ENCODE peak calls at places on chromosomes 13 and 19, in six cellular contexts. W, T, G, M, P and D are unnamed samples.

GRCh38 chr13:30159446-30159839 is 147.9 kb downstream of the KATNAL1 start:
- DNase-seq in T (no peak), G (no peak), W (peak; percentile 59), P (no peak), M (no peak), D (no peak)

GRCh38 chr13:111011899-111012298 is 97.0 kb upstream of the ANKRD10 start:
- DNase-seq in P (no peak), T (no peak), W (no peak), G (no peak), M (no peak), D (no peak)

GRCh38 chr19:20422616-20423205 is 142.9 kb downstream of the ZNF737 start:
- DNase-seq in T (no peak), W (no peak), M (no peak), P (no peak), G (no peak), D (no peak)

GRCh38 chr13:74006666-74007065 is 127.5 kb downstream of the KLF12 start:
- DNase-seq in T (no peak), M (no peak), G (no peak), W (no peak), P (no peak), D (no peak)

GRCh38 chr19:38559428-38560401 is 58.0 kb downstream of the MAP4K1 start:
- DNase-seq in T (no peak), P (no peak), W (peak; percentile 77), M (no peak), G (peak; percentile 40), D (no peak)

GRCh38 chr19:12647490-12648071 is 19.0 kb downstream of the MAN2B1 start:
- DNase-seq in M (no peak), T (peak; percentile 95), P (no peak), W (peak; percentile 77), G (no peak), D (no peak)

GRCh38 chr19:36528921-36529518 is 949 bp upstream of the ZNF260 start:
- DNase-seq in W (peak; percentile 41), M (peak; percentile 0), T (peak; percentile 24), P (peak; percentile 49), G (peak; percentile 16), D (no peak)

GRCh38 chr19:41299755-41300089 is 10.2 kb upstream of the CCDC97 start:
- DNase-seq in T (no peak), M (no peak), P (no peak), G (no peak), W (no peak), D (no peak)

GRCh38 chr19:2193807-2194206 is 30.1 kb downstream of the DOT1L start:
- DNase-seq in M (no peak), W (no peak), P (no peak), G (no peak), T (no peak), D (no peak)

GRCh38 chr13:83568019-83568418 is 314.3 kb downstream of the SLITRK1 start:
- DNase-seq in T (no peak), M (no peak), G (no peak), P (no peak), W (no peak), D (no peak)

GRCh38 chr19:4987286-4987685 is 18.4 kb downstream of the KDM4B start:
- DNase-seq in W (no peak), M (no peak), P (no peak), G (no peak), T (no peak), D (no peak)

GRCh38 chr19:45049073-45049736 is 10.4 kb downstream of the CLASRP start:
- DNase-seq in M (no peak), W (no peak), G (no peak), T (no peak), P (no peak), D (peak; percentile 77)

GRCh38 chr13:112067871-112068305 is 939 bp downstream of the SOX1 start:
- DNase-seq in G (no peak), P (no peak), T (peak; percentile 56), W (peak; percentile 38), M (no peak), D (no peak)

GRCh38 chr19:19485161-19485997 is 30.0 kb downstream of the TSSK6 start:
- DNase-seq in T (no peak), W (no peak), M (no peak), G (peak; percentile 34), P (no peak), D (no peak)

GRCh38 chr19:48452255-48452654 is 3.1 kb upstream of the KCNJ14 start:
- DNase-seq in T (no peak), G (no peak), W (no peak), M (no peak), P (no peak), D (no peak)

GRCh38 chr13:38687246-38688229 is 661 bp downstream of the FREM2 start:
- DNase-seq in P (no peak), M (no peak), G (no peak), T (peak; percentile 60), W (no peak), D (no peak)

GRCh38 chr19:36331353-36332228 is 47.4 kb downstream of the ZFP14 start:
- DNase-seq in G (peak; percentile 94), M (peak; percentile 59), W (peak; percentile 83), T (peak; percentile 96), P (peak; percentile 38), D (peak; percentile 99)

GRCh38 chr19:28971011-28971410 is 241.9 kb downstream of the UQCRFS1 start:
- DNase-seq in G (no peak), M (no peak), W (no peak), P (no peak), T (no peak), D (no peak)

GRCh38 chr19:18644144-18645034 is 7.6 kb downstream of the KLHL26 start:
- DNase-seq in P (no peak), M (no peak), W (no peak), T (no peak), G (no peak), D (no peak)

GRCh38 chr19:639251-640155 is at the start of gene FGF22:
- DNase-seq in T (peak; percentile 93), P (peak; percentile 60), G (peak; percentile 97), M (peak; percentile 91), W (peak; percentile 99), D (peak; percentile 8)

GRCh38 chr19:36577271-36577996 is 4.3 kb upstream of the ZNF529 start:
- DNase-seq in G (no peak), P (no peak), W (no peak), T (no peak), M (no peak), D (no peak)

GRCh38 chr13:70613295-70613694 is 505.0 kb upstream of the KLHL1 start:
- DNase-seq in W (no peak), M (no peak), T (no peak), P (no peak), G (no peak), D (no peak)

GRCh38 chr19:13999085-13999484 is 7.0 kb downstream of the RFX1 start:
- DNase-seq in T (no peak), P (no peak), G (no peak), W (peak; percentile 2), M (no peak), D (no peak)

GRCh38 chr13:41019027-41019487 is at the start of gene ELF1:
- DNase-seq in M (peak; percentile 18), W (peak; percentile 66), T (no peak), G (peak; percentile 70), P (peak; percentile 50), D (peak; percentile 58)

GRCh38 chr13:109381546-109382180 is 404.7 kb downstream of the IRS2 start:
- DNase-seq in G (no peak), P (no peak), T (no peak), M (no peak), W (no peak), D (no peak)

GRCh38 chr13:25347156-25347555 is 24.6 kb upstream of the ATP8A2 start:
- DNase-seq in P (no peak), T (no peak), G (no peak), M (no peak), W (no peak), D (no peak)

GRCh38 chr13:99214232-99214631 is 13.6 kb downstream of the UBAC2 start:
- DNase-seq in P (no peak), M (peak; percentile 52), G (peak; percentile 57), W (peak; percentile 46), T (no peak), D (no peak)

GRCh38 chr19:39401549-39402416 is 4.9 kb upstream of the ZFP36 start:
- DNase-seq in P (no peak), M (peak; percentile 70), W (peak; percentile 67), T (no peak), G (no peak), D (no peak)

GRCh38 chr19:29497686-29498436 is 27.9 kb upstream of the VSTM2B start:
- DNase-seq in G (no peak), P (no peak), T (no peak), M (no peak), W (no peak), D (no peak)